ENCODE peak calls at places on chromosome 1, in eight cellular contexts. V is dorsolateral prefrontal cortex, H is heart right ventricle, Z is lower lobe of right lung, R is GM06990, K is endodermal cell, D is cardiac fibroblast, B is AG04449. C is an unnamed sample.

GRCh38 chr1:155463865-155464264 is 98.7 kb downstream of the ASH1L start:
- DNase-seq in V (no peak), H (no peak), Z (no peak), R (no peak), K (no peak), D (peak), B (peak), C (no peak)

GRCh38 chr1:56397409-56397808 is 182.0 kb downstream of the PLPP3 start:
- DNase-seq in V (no peak), H (no peak), Z (no peak), R (no peak), K (no peak), D (peak), B (no peak), C (no peak)

GRCh38 chr1:23417570-23417969 is 7.0 kb downstream of the TCEA3 start:
- DNase-seq in V (no peak), H (peak), Z (no peak), R (no peak), K (no peak), D (no peak), B (no peak), C (no peak)

GRCh38 chr1:33624991-33625870 is 152.8 kb downstream of the ZSCAN20 start:
- DNase-seq in V (no peak), H (no peak), Z (no peak), R (peak), K (peak), D (no peak), B (no peak), C (no peak)

GRCh38 chr1:9652379-9653194 is 1.1 kb downstream of the PIK3CD start:
- DNase-seq in V (no peak), H (peak), Z (peak), R (peak), K (no peak), D (peak), B (no peak), C (peak)

GRCh38 chr1:166999500-166999899 is 10.4 kb downstream of the MAEL start:
- DNase-seq in V (no peak), H (no peak), Z (no peak), R (no peak), K (no peak), D (no peak), B (no peak), C (no peak)

GRCh38 chr1:228478912-228479665 is 8.1 kb upstream of the RNF187 start:
- DNase-seq in V (no peak), H (no peak), Z (no peak), R (peak), K (peak), D (no peak), B (no peak), C (peak)

GRCh38 chr1:11729498-11730428 is 6.2 kb upstream of the AGTRAP start:
- DNase-seq in V (no peak), H (no peak), Z (no peak), R (no peak), K (peak), D (peak), B (no peak), C (no peak)

GRCh38 chr1:100443739-100444571 is 91.6 kb downstream of the CDC14A start:
- DNase-seq in V (no peak), H (no peak), Z (no peak), R (peak), K (no peak), D (peak), B (no peak), C (no peak)

GRCh38 chr1:165424454-165425283 is 20.3 kb downstream of the RXRG start:
- DNase-seq in V (no peak), H (peak), Z (no peak), R (no peak), K (no peak), D (peak), B (no peak), C (no peak)

GRCh38 chr1:209885403-209886218 is 52.4 kb upstream of the SYT14 start:
- DNase-seq in V (no peak), H (no peak), Z (no peak), R (no peak), K (no peak), D (no peak), B (no peak), C (no peak)

GRCh38 chr1:207887542-207887941 is 23.4 kb downstream of the CD34 start:
- DNase-seq in V (no peak), H (no peak), Z (no peak), R (no peak), K (no peak), D (no peak), B (no peak), C (no peak)

GRCh38 chr1:207884276-207885029 is 26.5 kb downstream of the CD34 start:
- DNase-seq in V (no peak), H (no peak), Z (no peak), R (no peak), K (peak), D (no peak), B (no peak), C (no peak)

GRCh38 chr1:207883660-207884245 is 27.2 kb downstream of the CD34 start:
- DNase-seq in V (no peak), H (no peak), Z (no peak), R (no peak), K (peak), D (no peak), B (no peak), C (no peak)

GRCh38 chr1:207886227-207886626 is 24.7 kb downstream of the CD34 start:
- DNase-seq in V (no peak), H (no peak), Z (no peak), R (no peak), K (peak), D (no peak), B (no peak), C (no peak)

DNA sequence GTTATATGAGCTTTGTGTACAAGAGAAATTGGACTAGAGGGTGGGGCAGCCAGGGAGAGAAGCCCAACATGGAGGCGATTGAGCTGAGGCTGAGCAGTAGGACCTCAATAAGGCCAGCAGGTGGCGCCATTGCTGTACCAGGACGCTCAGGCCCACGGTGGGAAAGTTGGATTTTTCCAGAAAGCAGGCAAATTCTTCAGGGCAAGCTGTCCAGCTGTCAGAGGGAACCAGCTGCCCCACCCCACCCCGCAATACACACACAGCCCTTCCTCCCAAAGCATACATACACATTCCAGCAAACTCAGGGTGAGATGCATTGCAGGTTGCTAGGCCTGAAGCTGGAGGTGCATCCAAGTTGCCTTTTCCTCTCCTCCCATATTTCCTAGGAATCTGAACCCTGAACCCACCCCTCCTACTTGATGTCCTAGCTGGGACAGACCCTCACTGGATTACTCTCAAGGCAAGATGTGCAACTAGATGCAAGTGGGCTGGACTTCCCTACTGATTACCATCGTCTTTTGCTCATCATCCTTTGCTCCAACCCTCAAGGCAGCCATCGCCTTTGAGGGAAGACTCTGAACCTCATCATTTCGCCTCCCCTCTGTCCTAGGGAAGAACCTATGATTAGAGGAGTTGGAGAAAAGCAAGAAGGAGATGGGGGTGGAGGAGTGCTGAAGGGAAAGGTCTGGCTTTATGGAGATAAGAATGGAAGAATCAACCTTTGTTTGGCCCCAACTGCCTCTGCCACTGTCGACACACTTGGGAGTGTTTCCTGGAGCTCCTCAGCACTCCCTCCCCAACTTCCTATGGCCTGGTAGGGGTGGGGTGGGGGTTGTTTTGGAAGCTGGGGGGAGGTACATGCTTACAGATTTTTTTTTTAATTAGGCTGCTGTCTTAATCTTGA is 25.5 kb downstream of the CD34 start:
- DNase-seq in V (peak), H (peak), Z (peak), R (peak), K (peak), D (peak), B (peak), C (peak)
- TF ChIP-seq CTCF in V (peak), H (peak), Z (peak), R (peak), K (peak), D (peak), B (peak), C (peak)

GRCh38 chr1:26163684-26164035 is 4.8 kb downstream of the FAM110D start:
- DNase-seq in V (no peak), H (no peak), Z (no peak), R (no peak), K (no peak), D (no peak), B (no peak), C (no peak)

GRCh38 chr1:26160527-26161407 is 1.9 kb downstream of the FAM110D start:
- DNase-seq in V (no peak), H (peak), Z (no peak), R (no peak), K (no peak), D (no peak), B (no peak), C (no peak)

GRCh38 chr1:26162220-26162703 is 3.4 kb downstream of the FAM110D start:
- DNase-seq in V (no peak), H (no peak), Z (no peak), R (no peak), K (no peak), D (no peak), B (no peak), C (no peak)

GRCh38 chr1:26159113-26160039 is 497 bp downstream of the FAM110D start:
- DNase-seq in V (no peak), H (peak), Z (no peak), R (no peak), K (peak), D (no peak), B (no peak), C (no peak)

DNA sequence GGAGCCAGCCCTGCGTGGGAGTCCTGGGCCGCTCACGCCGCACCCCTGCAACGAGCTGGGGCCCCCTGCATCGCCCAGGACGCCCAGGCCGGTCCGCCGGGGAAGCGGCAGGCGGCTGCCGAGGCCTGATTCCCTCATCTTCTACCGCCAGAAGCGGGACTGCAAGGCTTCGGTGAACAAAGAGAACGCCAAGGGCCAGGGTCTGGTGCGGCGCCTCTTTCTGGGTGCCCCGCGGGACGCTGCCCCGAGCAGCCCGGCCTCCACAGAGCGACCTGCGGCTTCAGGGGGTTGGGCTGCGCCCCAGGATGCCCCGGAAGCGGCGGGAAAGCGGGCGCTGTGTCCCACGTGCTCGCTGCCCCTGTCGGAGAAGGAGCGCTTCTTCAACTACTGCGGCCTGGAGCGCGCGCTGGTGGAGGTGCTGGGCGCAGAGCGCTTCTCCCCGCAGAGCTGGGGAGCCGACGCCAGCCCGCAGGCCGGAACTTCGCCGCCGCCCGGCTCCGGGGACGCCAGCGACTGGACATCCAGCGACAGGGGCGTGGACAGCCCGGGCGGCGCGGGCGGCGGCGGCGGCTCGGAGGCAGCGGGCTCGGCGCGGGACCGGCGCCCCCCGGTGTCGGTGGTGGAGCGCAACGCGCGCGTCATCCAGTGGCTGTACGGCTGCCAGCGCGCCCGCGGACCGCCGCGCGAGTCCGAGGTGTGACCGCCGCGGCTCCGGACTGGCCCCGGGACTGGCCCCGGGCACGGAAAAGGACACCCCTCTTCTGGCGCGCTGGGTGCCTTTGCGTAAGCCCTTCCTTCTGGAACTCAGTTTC is 2.7 kb downstream of the FAM110D start:
- DNase-seq in V (no peak), H (peak), Z (peak), R (no peak), K (peak), D (peak), B (no peak), C (no peak)
- H3K4me3 ChIP-seq in V (peak), H (peak), Z (peak), R (peak), K (peak), D (peak), B (peak), C (peak)

GRCh38 chr1:212792396-212792908 is 758 bp downstream of the TATDN3 start:
- DNase-seq in V (no peak), H (no peak), Z (no peak), R (no peak), K (no peak), D (peak), B (no peak), C (no peak)
- TF ChIP-seq CTCF in V (no peak), H (no peak), Z (no peak), R (no peak), K (no peak), D (no peak), B (no peak), C (no peak)

GRCh38 chr1:34754878-34755637 is at the start of gene GJB5:
- DNase-seq in V (no peak), H (no peak), Z (no peak), R (no peak), K (no peak), D (no peak), B (no peak), C (no peak)
- H3K4me3 ChIP-seq in V (no peak), H (no peak), Z (no peak), R (no peak), K (no peak), D (no peak), B (no peak), C (no peak)

DNA sequence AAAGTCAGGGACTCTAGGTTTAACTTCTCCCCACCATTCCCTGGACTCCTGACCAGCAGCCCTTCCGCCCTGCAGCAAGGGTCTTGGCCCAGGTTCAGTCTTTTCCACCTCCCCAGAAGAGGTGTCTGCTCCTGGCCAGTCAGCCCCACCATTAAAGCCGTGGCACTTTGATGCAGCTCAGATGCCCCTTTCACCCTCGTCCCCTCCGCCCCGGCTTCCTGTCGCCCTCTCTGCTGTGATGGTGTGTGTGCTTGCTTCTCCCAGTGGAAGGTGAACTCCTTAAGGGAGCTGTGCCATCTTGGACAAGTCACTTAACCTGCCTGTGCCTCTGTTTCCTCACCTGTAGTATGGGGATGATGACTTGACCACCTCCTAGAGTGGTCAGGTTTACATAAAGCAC is 17.8 kb upstream of the TTC4 start:
- DNase-seq in V (no peak), H (no peak), Z (no peak), R (no peak), K (no peak), D (no peak), B (no peak), C (no peak)
- TF ChIP-seq CTCF in V (no peak), H (no peak), Z (no peak), R (no peak), K (no peak), D (no peak), B (no peak), C (no peak)

GRCh38 chr1:18480315-18481189 is at the start of gene KLHDC7A:
- DNase-seq in V (no peak), H (no peak), Z (peak), R (no peak), K (peak), D (no peak), B (no peak), C (peak)
- H3K4me3 ChIP-seq in V (no peak), H (no peak), Z (peak), R (no peak), K (peak), D (no peak), B (no peak), C (no peak)

GRCh38 chr1:195105773-195106172 is 1502.5 kb downstream of the KCNT2 start:
- DNase-seq in V (no peak), H (no peak), Z (no peak), R (no peak), K (no peak), D (no peak), B (no peak), C (no peak)

GRCh38 chr1:195105281-195105680 is 1503.0 kb downstream of the KCNT2 start:
- DNase-seq in V (no peak), H (no peak), Z (no peak), R (no peak), K (no peak), D (no peak), B (no peak), C (no peak)
- TF ChIP-seq CTCF in V (no peak), H (no peak), Z (no peak), R (no peak), K (peak), D (no peak), B (no peak), C (no peak)

GRCh38 chr1:30755746-30756145 is 1.8 kb downstream of the LAPTM5 start:
- DNase-seq in V (no peak), H (no peak), Z (no peak), R (no peak), K (no peak), D (no peak), B (no peak), C (no peak)
- H3K4me3 ChIP-seq in V (peak), H (no peak), Z (peak), R (peak), K (no peak), D (no peak), B (no peak), C (peak)

GRCh38 chr1:21302747-21303715 is 12.8 kb upstream of the ECE1 start:
- DNase-seq in V (no peak), H (no peak), Z (no peak), R (no peak), K (peak), D (peak), B (peak), C (no peak)
- TF ChIP-seq CTCF in V (peak), H (peak), Z (no peak), R (no peak), K (peak), D (peak), B (no peak), C (no peak)